ENCODE peak calls at places on chromosomes 4 and X, in five cellular contexts. One of them, this sample, is unnamed.

GRCh38 chr4:152415980-152416379 is 119.9 kb downstream of the FBXW7 start:
- DNase-seq in heart right ventricle: no peak
- DNase-seq in left ventricle myocardium inferior: no peak
- DNase-seq in right lobe of liver: no peak
- DNase-seq in vagina: no peak
- DNase-seq in this sample: peak

GRCh38 chr4:107027379-107027778 is 8.7 kb downstream of the DKK2 start:
- DNase-seq in right lobe of liver: no peak
- DNase-seq in left ventricle myocardium inferior: no peak
- DNase-seq in vagina: no peak
- DNase-seq in heart right ventricle: no peak
- DNase-seq in this sample: no peak

GRCh38 chrX:53261573-53261972 is 19.8 kb downstream of the IQSEC2 start:
- DNase-seq in left ventricle myocardium inferior: no peak
- DNase-seq in right lobe of liver: no peak
- DNase-seq in heart right ventricle: no peak
- DNase-seq in vagina: no peak
- DNase-seq in this sample: peak

GRCh38 chr4:126954537-126955291 is 678.0 kb upstream of the INTU start:
- DNase-seq in heart right ventricle: no peak
- DNase-seq in right lobe of liver: no peak
- DNase-seq in left ventricle myocardium inferior: no peak
- DNase-seq in vagina: no peak
- DNase-seq in this sample: no peak

GRCh38 chr4:65083076-65083475 is 587.2 kb downstream of the EPHA5 start:
- DNase-seq in vagina: no peak
- DNase-seq in left ventricle myocardium inferior: no peak
- DNase-seq in heart right ventricle: peak
- DNase-seq in right lobe of liver: no peak
- DNase-seq in this sample: peak

GRCh38 chrX:132740316-132741123 is 217.9 kb downstream of the HS6ST2 start:
- DNase-seq in heart right ventricle: no peak
- DNase-seq in left ventricle myocardium inferior: no peak
- DNase-seq in right lobe of liver: no peak
- DNase-seq in vagina: no peak
- DNase-seq in this sample: no peak

GRCh38 chr4:108029321-108029720 is 39.6 kb downstream of the HADH start:
- DNase-seq in heart right ventricle: no peak
- DNase-seq in left ventricle myocardium inferior: no peak
- DNase-seq in right lobe of liver: no peak
- DNase-seq in vagina: no peak
- DNase-seq in this sample: no peak

GRCh38 chr4:76488905-76489798 is 54.1 kb downstream of the SHROOM3 start:
- DNase-seq in heart right ventricle: no peak
- DNase-seq in left ventricle myocardium inferior: no peak
- DNase-seq in vagina: no peak
- DNase-seq in right lobe of liver: no peak
- DNase-seq in this sample: no peak

GRCh38 chrX:129462707-129463106 is 60.6 kb downstream of the SMARCA1 start:
- DNase-seq in vagina: no peak
- DNase-seq in left ventricle myocardium inferior: no peak
- DNase-seq in right lobe of liver: no peak
- DNase-seq in heart right ventricle: no peak
- DNase-seq in this sample: no peak

GRCh38 chrX:67604979-67605703 is 61.3 kb downstream of the AR start:
- DNase-seq in heart right ventricle: no peak
- DNase-seq in vagina: no peak
- DNase-seq in right lobe of liver: no peak
- DNase-seq in left ventricle myocardium inferior: no peak
- DNase-seq in this sample: peak

GRCh38 chrX:153800177-153800722 is 5.8 kb downstream of the SSR4 start:
- DNase-seq in right lobe of liver: no peak
- DNase-seq in vagina: no peak
- DNase-seq in heart right ventricle: no peak
- DNase-seq in left ventricle myocardium inferior: no peak
- DNase-seq in this sample: no peak

GRCh38 chr4:46586566-46586965 is 196.6 kb upstream of the GABRA2 start:
- DNase-seq in right lobe of liver: no peak
- DNase-seq in vagina: no peak
- DNase-seq in heart right ventricle: no peak
- DNase-seq in left ventricle myocardium inferior: no peak
- DNase-seq in this sample: no peak

GRCh38 chrX:102985182-102985581 is 48.1 kb downstream of the RAB40AL start:
- DNase-seq in vagina: no peak
- DNase-seq in heart right ventricle: no peak
- DNase-seq in right lobe of liver: no peak
- DNase-seq in left ventricle myocardium inferior: no peak
- DNase-seq in this sample: no peak

GRCh38 chr4:80138556-80139538 is 58.5 kb upstream of the PRDM8 start:
- DNase-seq in vagina: no peak
- DNase-seq in heart right ventricle: no peak
- DNase-seq in left ventricle myocardium inferior: no peak
- DNase-seq in right lobe of liver: no peak
- DNase-seq in this sample: peak

GRCh38 chr4:111630705-111631104 is 514.5 kb upstream of the FAM241A start:
- DNase-seq in left ventricle myocardium inferior: no peak
- DNase-seq in vagina: no peak
- DNase-seq in right lobe of liver: no peak
- DNase-seq in heart right ventricle: no peak
- DNase-seq in this sample: no peak

GRCh38 chr4:172232966-172233365 is 419.8 kb downstream of the GALNTL6 start:
- DNase-seq in right lobe of liver: no peak
- DNase-seq in vagina: no peak
- DNase-seq in heart right ventricle: no peak
- DNase-seq in left ventricle myocardium inferior: no peak
- DNase-seq in this sample: no peak

GRCh38 chrX:39757971-39758370 is 339.8 kb downstream of the BCOR start:
- DNase-seq in heart right ventricle: no peak
- DNase-seq in vagina: no peak
- DNase-seq in left ventricle myocardium inferior: no peak
- DNase-seq in right lobe of liver: no peak
- DNase-seq in this sample: no peak

GRCh38 chrX:136480383-136480782 is 7.4 kb upstream of the BRS3 start:
- DNase-seq in vagina: no peak
- DNase-seq in right lobe of liver: no peak
- DNase-seq in left ventricle myocardium inferior: no peak
- DNase-seq in heart right ventricle: peak
- DNase-seq in this sample: no peak

GRCh38 chrX:2679534-2680485 is 11.3 kb upstream of the CD99 start:
- DNase-seq in left ventricle myocardium inferior: no peak
- DNase-seq in vagina: no peak
- DNase-seq in right lobe of liver: no peak
- DNase-seq in heart right ventricle: no peak
- DNase-seq in this sample: no peak

GRCh38 chrX:130916636-130917422 is 13.8 kb upstream of the ENOX2 start:
- DNase-seq in right lobe of liver: peak
- DNase-seq in vagina: no peak
- DNase-seq in left ventricle myocardium inferior: peak
- DNase-seq in heart right ventricle: peak
- DNase-seq in this sample: no peak

GRCh38 chr4:169958629-169959028 is 67.6 kb downstream of the MFAP3L start:
- DNase-seq in vagina: no peak
- DNase-seq in left ventricle myocardium inferior: no peak
- DNase-seq in right lobe of liver: no peak
- DNase-seq in heart right ventricle: no peak
- DNase-seq in this sample: no peak

GRCh38 chr4:47271296-47271695 is 192.2 kb downstream of the COMMD8 start:
- DNase-seq in left ventricle myocardium inferior: no peak
- DNase-seq in vagina: no peak
- DNase-seq in heart right ventricle: no peak
- DNase-seq in right lobe of liver: no peak
- DNase-seq in this sample: no peak

GRCh38 chrX:87236836-87237235 is 280.8 kb upstream of the KLHL4 start:
- DNase-seq in left ventricle myocardium inferior: no peak
- DNase-seq in right lobe of liver: no peak
- DNase-seq in vagina: no peak
- DNase-seq in heart right ventricle: no peak
- DNase-seq in this sample: no peak

GRCh38 chr4:141497627-141498026 is 138.8 kb upstream of the IL15 start:
- DNase-seq in left ventricle myocardium inferior: no peak
- DNase-seq in right lobe of liver: no peak
- DNase-seq in vagina: no peak
- DNase-seq in heart right ventricle: no peak
- DNase-seq in this sample: no peak

GRCh38 chrX:2690856-2691542 is at the start of gene CD99:
- DNase-seq in heart right ventricle: peak
- DNase-seq in left ventricle myocardium inferior: peak
- DNase-seq in right lobe of liver: peak
- DNase-seq in vagina: no peak
- DNase-seq in this sample: peak

GRCh38 chr4:30553721-30554120 is 166.4 kb upstream of the PCDH7 start:
- DNase-seq in vagina: no peak
- DNase-seq in left ventricle myocardium inferior: no peak
- DNase-seq in right lobe of liver: no peak
- DNase-seq in heart right ventricle: no peak
- DNase-seq in this sample: no peak

GRCh38 chr4:36065274-36065871 is 178.9 kb downstream of the ARAP2 start:
- DNase-seq in vagina: no peak
- DNase-seq in right lobe of liver: no peak
- DNase-seq in left ventricle myocardium inferior: no peak
- DNase-seq in heart right ventricle: no peak
- DNase-seq in this sample: no peak

DNA sequence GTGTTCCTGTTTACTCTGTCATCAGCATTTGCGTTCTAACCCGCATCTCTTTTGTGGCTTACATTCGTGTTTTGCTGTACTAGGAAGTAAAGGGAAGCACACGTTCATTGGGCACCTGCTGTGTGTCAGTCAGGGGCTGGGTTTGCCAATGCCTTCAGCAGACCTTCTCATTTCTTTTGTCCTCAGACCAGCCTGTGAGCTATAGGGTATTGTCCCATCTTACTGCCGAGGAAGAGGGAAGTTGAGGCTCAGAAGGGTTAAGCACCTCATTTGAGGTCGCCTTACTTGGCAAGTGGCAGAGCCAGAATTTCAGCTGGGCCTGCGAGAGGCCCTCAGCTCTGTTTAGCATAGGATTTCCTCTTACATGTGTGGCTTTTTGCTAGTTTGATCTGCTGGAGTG is 8.7 kb downstream of the TBC1D14 start:
- DNase-seq in vagina: no peak
- DNase-seq in left ventricle myocardium inferior: no peak
- DNase-seq in heart right ventricle: no peak
- DNase-seq in right lobe of liver: no peak
- DNase-seq in this sample: no peak
- H3K27ac ChIP-seq in vagina: no peak
- H3K27ac ChIP-seq in left ventricle myocardium inferior: peak
- H3K27ac ChIP-seq in heart right ventricle: peak
- H3K27ac ChIP-seq in right lobe of liver: peak
- H3K27ac ChIP-seq in this sample: no peak

GRCh38 chr4:147025042-147025441 is 79.4 kb upstream of the TTC29 start:
- DNase-seq in heart right ventricle: no peak
- DNase-seq in right lobe of liver: no peak
- DNase-seq in left ventricle myocardium inferior: no peak
- DNase-seq in vagina: no peak
- DNase-seq in this sample: no peak

GRCh38 chr4:147017081-147017480 is 71.4 kb upstream of the TTC29 start:
- DNase-seq in vagina: no peak
- DNase-seq in left ventricle myocardium inferior: no peak
- DNase-seq in heart right ventricle: no peak
- DNase-seq in right lobe of liver: no peak
- DNase-seq in this sample: peak

GRCh38 chr4:147014946-147015345 is 69.3 kb upstream of the TTC29 start:
- DNase-seq in right lobe of liver: no peak
- DNase-seq in vagina: no peak
- DNase-seq in heart right ventricle: no peak
- DNase-seq in left ventricle myocardium inferior: no peak
- DNase-seq in this sample: no peak

GRCh38 chr4:147015531-147015930 is 69.9 kb upstream of the TTC29 start:
- DNase-seq in heart right ventricle: no peak
- DNase-seq in vagina: no peak
- DNase-seq in right lobe of liver: no peak
- DNase-seq in left ventricle myocardium inferior: no peak
- DNase-seq in this sample: no peak

GRCh38 chr4:147019061-147019460 is 73.4 kb upstream of the TTC29 start:
- DNase-seq in heart right ventricle: peak
- DNase-seq in left ventricle myocardium inferior: peak
- DNase-seq in right lobe of liver: peak
- DNase-seq in vagina: no peak
- DNase-seq in this sample: peak
- TF ChIP-seq CTCF in heart right ventricle: peak
- TF ChIP-seq CTCF in left ventricle myocardium inferior: peak
- TF ChIP-seq CTCF in right lobe of liver: peak
- TF ChIP-seq CTCF in vagina: peak
- TF ChIP-seq CTCF in this sample: peak

GRCh38 chrX:52078133-52078532 is 9.2 kb upstream of the MAGED4B start:
- DNase-seq in left ventricle myocardium inferior: no peak
- DNase-seq in heart right ventricle: no peak
- DNase-seq in right lobe of liver: no peak
- DNase-seq in vagina: no peak
- DNase-seq in this sample: no peak
- H3K4me3 ChIP-seq in left ventricle myocardium inferior: no peak
- H3K4me3 ChIP-seq in heart right ventricle: no peak
- H3K4me3 ChIP-seq in right lobe of liver: no peak
- H3K4me3 ChIP-seq in vagina: no peak
- H3K4me3 ChIP-seq in this sample: no peak

GRCh38 chr4:16674133-16674532 is 224.3 kb downstream of the LDB2 start:
- DNase-seq in vagina: no peak
- DNase-seq in right lobe of liver: no peak
- DNase-seq in heart right ventricle: no peak
- DNase-seq in left ventricle myocardium inferior: no peak
- DNase-seq in this sample: no peak
- H3K27ac ChIP-seq in vagina: no peak
- H3K27ac ChIP-seq in right lobe of liver: no peak
- H3K27ac ChIP-seq in heart right ventricle: no peak
- H3K27ac ChIP-seq in left ventricle myocardium inferior: no peak
- H3K27ac ChIP-seq in this sample: no peak

DNA sequence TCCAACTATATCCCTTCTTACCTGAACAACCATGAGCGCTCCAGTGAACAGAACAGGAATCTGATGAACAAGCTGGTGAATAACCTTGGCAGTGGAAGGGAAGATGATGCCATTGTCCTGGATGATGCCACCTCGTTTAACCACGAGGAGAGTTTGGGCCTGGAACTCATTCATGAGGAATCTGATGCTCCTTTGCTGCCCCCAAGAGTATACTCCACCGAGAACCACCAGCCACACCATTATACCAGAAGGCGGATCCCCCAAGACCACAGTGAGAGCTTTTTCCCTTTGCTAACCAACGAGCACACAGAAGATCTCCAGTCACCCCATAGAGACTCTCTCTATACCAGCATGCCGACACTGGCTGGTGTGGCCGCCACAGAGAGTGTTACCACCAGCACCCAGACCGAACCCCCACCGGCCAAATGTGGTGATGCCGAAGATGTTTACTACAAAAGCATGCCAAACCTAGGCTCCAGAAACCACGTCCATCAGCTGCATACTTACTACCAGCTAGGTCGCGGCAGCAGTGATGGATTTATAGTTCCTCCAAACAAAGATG is 870.2 kb downstream of the ADGRL3 start:
- DNase-seq in heart right ventricle: no peak
- DNase-seq in right lobe of liver: no peak
- DNase-seq in left ventricle myocardium inferior: no peak
- DNase-seq in vagina: no peak
- DNase-seq in this sample: no peak
- TF ChIP-seq CTCF in heart right ventricle: no peak
- TF ChIP-seq CTCF in right lobe of liver: no peak
- TF ChIP-seq CTCF in left ventricle myocardium inferior: no peak
- TF ChIP-seq CTCF in vagina: no peak
- TF ChIP-seq CTCF in this sample: no peak

GRCh38 chrX:114268643-114269042 is 315.2 kb upstream of the HTR2C start:
- DNase-seq in right lobe of liver: no peak
- DNase-seq in vagina: no peak
- DNase-seq in heart right ventricle: no peak
- DNase-seq in left ventricle myocardium inferior: no peak
- DNase-seq in this sample: no peak
- H3K4me3 ChIP-seq in right lobe of liver: no peak
- H3K4me3 ChIP-seq in vagina: no peak
- H3K4me3 ChIP-seq in heart right ventricle: no peak
- H3K4me3 ChIP-seq in left ventricle myocardium inferior: no peak
- H3K4me3 ChIP-seq in this sample: no peak

GRCh38 chrX:23504895-23505294 is 162.4 kb upstream of the PRDX4 start:
- DNase-seq in left ventricle myocardium inferior: no peak
- DNase-seq in vagina: no peak
- DNase-seq in right lobe of liver: no peak
- DNase-seq in heart right ventricle: no peak
- DNase-seq in this sample: no peak
- H3K27ac ChIP-seq in left ventricle myocardium inferior: peak
- H3K27ac ChIP-seq in vagina: no peak
- H3K27ac ChIP-seq in right lobe of liver: peak
- H3K27ac ChIP-seq in heart right ventricle: no peak
- H3K27ac ChIP-seq in this sample: no peak